ENCODE peak calls at places on chromosomes 7 and 10, in eight cellular contexts. A, H, L, S, K, Q, F and N are unnamed samples.

GRCh38 chr7:44884553-44885393 is 557 bp downstream of the PURB start:
- DNase-seq in A (peak; percentile 54), H (peak; percentile 77), L (peak; percentile 69), S (peak; percentile 91), K (no peak), Q (peak; percentile 40), F (peak; percentile 59), N (peak; percentile 71)

GRCh38 chr10:86178401-86179142 is 188.0 kb downstream of the GRID1 start:
- DNase-seq in A (no peak), H (peak; percentile 74), L (no peak), S (peak; percentile 57), K (no peak), Q (no peak), F (no peak), N (no peak)

GRCh38 chr7:101820703-101821102 is 3.3 kb downstream of the CUX1 start:
- DNase-seq in A (no peak), H (peak; percentile 41), L (no peak), S (no peak), K (no peak), Q (no peak), F (no peak), N (no peak)

GRCh38 chr10:5888843-5889623 is 660 bp downstream of the ANKRD16 start:
- DNase-seq in A (peak; percentile 24), H (peak; percentile 82), L (peak; percentile 66), S (peak; percentile 80), K (no peak), Q (peak; percentile 26), F (peak; percentile 50), N (peak; percentile 11)

GRCh38 chr7:28356619-28357018 is 55.7 kb upstream of the CREB5 start:
- DNase-seq in A (no peak), H (no peak), L (no peak), S (no peak), K (no peak), Q (no peak), F (no peak), N (no peak)

GRCh38 chr10:75358835-75359421 is 42.6 kb downstream of the ZNF503 start:
- DNase-seq in A (no peak), H (no peak), L (no peak), S (no peak), K (peak; percentile 95), Q (no peak), F (no peak), N (peak; percentile 85)

GRCh38 chr10:125341611-125342010 is 181.2 kb upstream of the CTBP2 start:
- DNase-seq in A (no peak), H (no peak), L (no peak), S (no peak), K (no peak), Q (no peak), F (no peak), N (no peak)

GRCh38 chr10:50991496-50992355 is 82.6 kb upstream of the PRKG1 start:
- DNase-seq in A (no peak), H (peak; percentile 58), L (no peak), S (peak; percentile 86), K (no peak), Q (no peak), F (no peak), N (peak; percentile 9)

GRCh38 chr7:33195264-33195663 is 65.9 kb downstream of the BBS9 start:
- DNase-seq in A (no peak), H (no peak), L (no peak), S (no peak), K (no peak), Q (no peak), F (no peak), N (peak; percentile 81)

GRCh38 chr7:141752634-141753033 is 11.3 kb upstream of the TAS2R3 start:
- DNase-seq in A (no peak), H (no peak), L (no peak), S (no peak), K (no peak), Q (no peak), F (no peak), N (no peak)

GRCh38 chr7:28921822-28922221 is 36.3 kb downstream of the TRIL start:
- DNase-seq in A (no peak), H (peak; percentile 80), L (no peak), S (no peak), K (no peak), Q (peak; percentile 39), F (no peak), N (peak; percentile 75)

GRCh38 chr10:120005408-120006280 is 113.1 kb downstream of the SEC23IP start:
- DNase-seq in A (no peak), H (peak; percentile 43), L (no peak), S (no peak), K (no peak), Q (no peak), F (no peak), N (peak; percentile 33)